ENCODE peak calls at places on chromosomes 1 and 21, in five cellular contexts. M is glutamatergic neuron, H is astrocyte of the spinal cord, T is endothelial cell, W is WTC11. N is an unnamed sample.

GRCh38 chr1:170076199-170076598 is 1.7 kb upstream of the KIFAP3 start:
- DNase-seq in M (no peak), H (no peak), T (no peak), W (no peak), N (no peak)

GRCh38 chr1:218476385-218476784 is 131.2 kb downstream of the TGFB2 start:
- DNase-seq in M (no peak), H (peak), T (no peak), W (no peak), N (no peak)

GRCh38 chr1:182003953-182004586 is 57.4 kb downstream of the ZNF648 start:
- DNase-seq in M (no peak), H (no peak), T (no peak), W (peak), N (no peak)

GRCh38 chr1:245016700-245017099 is 138.1 kb upstream of the KIF26B start:
- DNase-seq in M (no peak), H (no peak), T (no peak), W (no peak), N (no peak)

GRCh38 chr1:165635823-165636222 is 4.8 kb downstream of the MGST3 start:
- DNase-seq in M (no peak), H (no peak), T (no peak), W (no peak), N (no peak)

GRCh38 chr1:200301152-200301551 is 108.7 kb downstream of the ZNF281 start:
- DNase-seq in M (no peak), H (no peak), T (no peak), W (no peak), N (no peak)

GRCh38 chr1:109208431-109208830 is 5.3 kb upstream of the SARS1 start:
- DNase-seq in M (no peak), H (no peak), T (no peak), W (no peak), N (no peak)

GRCh38 chr1:1182491-1183220 is 9.0 kb downstream of the TTLL10 start:
- DNase-seq in M (peak), H (no peak), T (peak), W (peak), N (no peak)

GRCh38 chr1:162357681-162358266 is 18.9 kb downstream of the SPATA46 start:
- DNase-seq in M (no peak), H (peak), T (peak), W (no peak), N (no peak)

GRCh38 chr1:204821476-204821875 is 49.2 kb upstream of the NFASC start:
- DNase-seq in M (no peak), H (no peak), T (no peak), W (no peak), N (no peak)

GRCh38 chr1:6581561-6582305 is 1.9 kb downstream of the ZBTB48 start:
- DNase-seq in M (no peak), H (no peak), T (no peak), W (no peak), N (no peak)

GRCh38 chr1:7710859-7711258 is 60.2 kb upstream of the VAMP3 start:
- DNase-seq in M (no peak), H (no peak), T (no peak), W (no peak), N (no peak)

GRCh38 chr1:38126970-38127369 is 80.4 kb upstream of the POU3F1 start:
- DNase-seq in M (no peak), H (no peak), T (no peak), W (no peak), N (no peak)

GRCh38 chr1:9909222-9910046 is 635 bp downstream of the CTNNBIP1 start:
- DNase-seq in M (peak), H (no peak), T (no peak), W (peak), N (peak)

GRCh38 chr1:92291372-92291999 is 7.3 kb downstream of the GLMN start:
- DNase-seq in M (no peak), H (peak), T (peak), W (no peak), N (no peak)

GRCh38 chr21:14959343-14959742 is 105.5 kb downstream of the NRIP1 start:
- DNase-seq in M (no peak), H (no peak), T (no peak), W (no peak), N (no peak)

GRCh38 chr21:14968821-14969220 is 96.0 kb downstream of the NRIP1 start:
- DNase-seq in M (no peak), H (no peak), T (no peak), W (no peak), N (no peak)

GRCh38 chr21:14968029-14968428 is 96.8 kb downstream of the NRIP1 start:
- DNase-seq in M (no peak), H (no peak), T (no peak), W (no peak), N (no peak)

GRCh38 chr21:14962217-14962616 is 102.6 kb downstream of the NRIP1 start:
- DNase-seq in M (no peak), H (no peak), T (no peak), W (no peak), N (no peak)

DNA sequence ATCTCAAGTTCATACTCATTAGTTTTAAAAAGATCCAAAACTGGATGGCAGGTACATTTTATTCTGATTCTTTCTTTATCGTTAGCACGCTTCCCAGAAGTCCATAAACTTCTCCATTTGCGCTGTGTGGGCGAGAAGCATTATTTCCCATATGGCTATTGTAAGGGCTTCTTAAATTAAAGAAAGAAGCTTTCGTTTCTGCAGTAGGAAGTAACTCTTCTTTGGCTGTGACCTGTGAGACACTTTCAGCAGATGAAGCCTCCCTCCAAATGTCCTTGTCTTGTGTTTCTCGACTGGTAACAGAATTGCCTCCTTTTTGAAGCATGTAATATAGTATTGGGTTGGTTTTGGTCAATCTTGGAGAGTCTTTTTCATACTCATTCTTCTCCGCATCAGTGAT is 100.1 kb downstream of the NRIP1 start:
- DNase-seq in M (no peak), H (no peak), T (no peak), W (no peak), N (no peak)
- TF ChIP-seq CTCF in M (no peak), H (no peak), T (no peak), W (no peak), N (no peak)

GRCh38 chr1:119647734-119648619 is at the start of gene ZNF697:
- DNase-seq in M (peak), H (peak), T (peak), W (peak), N (peak)
- TF ChIP-seq CTCF in M (peak), H (peak), T (peak), W (peak), N (no peak)

DNA sequence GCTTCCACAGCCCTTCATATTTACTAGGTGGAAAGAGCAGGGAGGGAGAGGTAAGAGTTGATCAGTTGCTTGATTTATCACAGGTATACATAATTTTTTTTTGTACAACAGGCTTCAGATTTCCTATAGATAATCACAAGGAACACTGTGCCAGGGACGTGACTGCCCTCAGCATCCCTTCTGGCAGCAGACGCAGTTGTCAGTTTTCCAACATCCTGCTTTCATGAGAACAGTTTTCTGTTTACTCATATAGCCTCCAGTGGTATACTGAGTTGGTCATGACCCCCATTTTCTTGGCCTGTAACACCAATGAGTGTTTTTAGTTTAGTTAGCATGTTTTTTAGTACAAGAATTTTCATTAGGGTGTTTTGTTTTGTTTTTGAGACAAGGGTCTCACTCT is 37.9 kb upstream of the PTPRF start:
- DNase-seq in M (no peak), H (no peak), T (no peak), W (no peak), N (no peak)
- TF ChIP-seq CTCF in M (no peak), H (no peak), T (no peak), W (no peak), N (no peak)

DNA sequence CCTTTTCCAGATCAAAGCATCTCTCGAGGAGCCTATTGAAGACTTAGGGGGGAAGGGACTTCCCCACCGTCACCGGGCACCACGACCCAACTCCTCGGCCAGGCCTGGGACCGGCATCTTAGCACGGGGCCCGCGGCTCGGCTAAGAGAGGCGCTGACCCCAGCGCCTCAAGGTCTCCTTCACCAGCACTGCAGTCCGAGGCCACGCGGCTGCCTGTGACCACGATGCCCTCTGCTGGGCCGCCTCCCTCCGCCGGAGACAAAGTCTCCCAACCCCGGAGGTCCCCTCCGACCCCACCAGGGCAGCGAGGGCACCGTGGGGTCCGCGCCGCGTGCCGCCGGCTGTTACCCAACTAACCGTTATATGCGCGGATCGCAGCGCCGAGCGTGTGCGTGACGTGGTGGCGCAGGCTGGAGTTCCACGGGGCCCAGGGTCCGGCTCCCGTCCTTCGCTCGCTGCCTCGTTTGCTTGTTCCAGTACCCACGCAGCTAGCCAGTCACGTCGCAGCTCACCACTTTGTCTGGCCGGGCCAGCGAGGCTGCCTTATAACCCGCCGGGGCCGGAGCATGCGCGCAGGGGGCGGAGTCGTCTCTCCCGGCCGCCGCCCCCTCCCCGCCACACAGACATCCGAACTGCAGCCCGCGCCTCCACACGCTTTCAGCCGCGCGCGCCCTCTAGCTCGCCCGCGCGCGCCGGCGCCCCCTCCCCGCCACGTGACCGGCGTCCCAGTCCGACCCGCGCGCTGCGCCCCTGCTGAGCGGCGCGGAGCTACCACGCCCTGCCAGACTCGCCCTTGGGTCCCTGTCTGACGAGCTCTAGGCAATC is at the start of gene SLC16A1:
- DNase-seq in M (peak), H (peak), T (peak), W (peak), N (peak)
- TF ChIP-seq CTCF in M (no peak), H (peak), T (no peak), W (no peak), N (no peak)

GRCh38 chr1:174358344-174358743 is 89.4 kb upstream of the GPR52 start:
- DNase-seq in M (no peak), H (peak), T (no peak), W (no peak), N (no peak)

GRCh38 chr1:174359454-174359805 is 88.3 kb upstream of the GPR52 start:
- DNase-seq in M (no peak), H (no peak), T (no peak), W (no peak), N (no peak)

GRCh38 chr1:174352883-174353608 is 94.7 kb upstream of the GPR52 start:
- DNase-seq in M (no peak), H (no peak), T (no peak), W (no peak), N (no peak)

DNA sequence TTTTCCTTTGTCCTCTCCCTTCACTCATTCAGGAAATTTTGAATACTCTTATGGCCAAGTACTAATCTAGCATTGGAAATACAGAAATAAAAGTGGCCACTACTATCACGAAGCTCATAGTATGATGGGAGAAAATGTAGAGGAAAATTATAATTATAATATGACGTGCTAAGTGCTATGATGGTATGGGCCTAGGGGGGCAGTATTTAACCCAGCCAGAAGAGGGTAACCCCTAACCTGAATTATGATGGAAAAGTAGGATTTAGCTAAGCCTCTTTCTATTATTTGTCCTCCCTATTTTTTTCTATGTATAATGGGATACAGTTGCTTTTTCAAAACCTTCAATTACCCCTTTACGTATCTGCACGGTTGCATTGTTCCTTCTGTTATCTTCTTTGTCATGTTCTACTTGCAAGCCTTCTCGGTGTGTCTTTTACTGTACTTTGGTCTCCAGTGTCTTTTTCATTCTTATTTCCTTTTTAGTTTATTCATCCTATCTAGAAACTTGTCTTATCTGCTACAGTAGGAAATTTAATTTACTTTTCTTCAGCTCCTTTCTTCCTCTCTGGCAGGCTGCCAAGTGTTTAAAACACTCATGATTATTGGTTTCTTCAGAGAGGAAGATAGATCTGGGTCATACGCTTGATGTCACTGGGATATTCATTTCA is 88.8 kb upstream of the GPR52 start:
- DNase-seq in M (no peak), H (peak), T (no peak), W (no peak), N (no peak)
- TF ChIP-seq CTCF in M (no peak), H (no peak), T (no peak), W (no peak), N (no peak)

GRCh38 chr21:23160914-23161313 is 2162.7 kb downstream of the NCAM2 start:
- DNase-seq in M (no peak), H (no peak), T (no peak), W (no peak), N (no peak)
- TF ChIP-seq CTCF in M (no peak), H (no peak), T (no peak), W (no peak), N (no peak)

N was measured in activated CD8-positive, alpha-beta T cell treated with anti-CD3 and anti-CD28 coated beads for 36 hours.